ENCODE peak calls at places on chromosomes 3 and 15, in five cellular contexts. One of them, this sample, is unnamed.
A peak's percentile ranks its signal among the peaks of the same experiment; 100 is the strongest.

GRCh38 chr3:53170325-53171108 is 9.5 kb downstream of the PRKCD start:
- DNase-seq in fibroblast of lung: no peak
- DNase-seq in neural progenitor cell: no peak
- DNase-seq in heart left ventricle: no peak
- DNase-seq in psoas muscle: no peak
- DNase-seq in this sample: no peak

GRCh38 chr15:71679223-71680078 is 130.9 kb upstream of the NR2E3 start:
- DNase-seq in fibroblast of lung: peak; percentile 67
- DNase-seq in neural progenitor cell: no peak
- DNase-seq in heart left ventricle: no peak
- DNase-seq in psoas muscle: no peak
- DNase-seq in this sample: peak; percentile 62

GRCh38 chr3:5264896-5265770 is 77.6 kb downstream of the EDEM1 start:
- DNase-seq in fibroblast of lung: peak; percentile 73
- DNase-seq in neural progenitor cell: no peak
- DNase-seq in heart left ventricle: no peak
- DNase-seq in psoas muscle: no peak
- DNase-seq in this sample: peak; percentile 13

GRCh38 chr15:98150084-98150483 is 189.6 kb downstream of the ARRDC4 start:
- DNase-seq in fibroblast of lung: no peak
- DNase-seq in neural progenitor cell: no peak
- DNase-seq in heart left ventricle: no peak
- DNase-seq in psoas muscle: no peak
- DNase-seq in this sample: no peak

GRCh38 chr3:152192936-152193672 is 75.6 kb upstream of the MBNL1 start:
- DNase-seq in fibroblast of lung: no peak
- DNase-seq in neural progenitor cell: no peak
- DNase-seq in heart left ventricle: no peak
- DNase-seq in psoas muscle: no peak
- DNase-seq in this sample: no peak

GRCh38 chr15:69662668-69663000 is 210.0 kb downstream of the RPLP1 start:
- DNase-seq in fibroblast of lung: no peak
- DNase-seq in neural progenitor cell: no peak
- DNase-seq in heart left ventricle: no peak
- DNase-seq in psoas muscle: no peak
- DNase-seq in this sample: no peak

GRCh38 chr3:165191476-165191875 is 4.7 kb downstream of the SLITRK3 start:
- DNase-seq in fibroblast of lung: no peak
- DNase-seq in neural progenitor cell: no peak
- DNase-seq in heart left ventricle: no peak
- DNase-seq in psoas muscle: no peak
- DNase-seq in this sample: no peak

GRCh38 chr3:179450901-179451334 is 352 bp downstream of the GNB4 start:
- DNase-seq in fibroblast of lung: peak; percentile 48
- DNase-seq in neural progenitor cell: peak; percentile 45
- DNase-seq in heart left ventricle: peak; percentile 78
- DNase-seq in psoas muscle: peak; percentile 53
- DNase-seq in this sample: peak; percentile 4

GRCh38 chr3:63051920-63052319 is 176.7 kb upstream of the CADPS start:
- DNase-seq in fibroblast of lung: peak; percentile 97
- DNase-seq in neural progenitor cell: peak; percentile 8
- DNase-seq in heart left ventricle: no peak
- DNase-seq in psoas muscle: no peak
- DNase-seq in this sample: no peak

GRCh38 chr3:4824948-4825325 is 154.3 kb upstream of the BHLHE40 start:
- DNase-seq in fibroblast of lung: peak; percentile 91
- DNase-seq in neural progenitor cell: no peak
- DNase-seq in heart left ventricle: no peak
- DNase-seq in psoas muscle: no peak
- DNase-seq in this sample: peak; percentile 75

GRCh38 chr3:146250449-146251382 is at the start of gene PLSCR4:
- DNase-seq in fibroblast of lung: peak; percentile 81
- DNase-seq in neural progenitor cell: peak; percentile 72
- DNase-seq in heart left ventricle: peak; percentile 91
- DNase-seq in psoas muscle: peak; percentile 84
- DNase-seq in this sample: peak; percentile 21

GRCh38 chr15:101781927-101782326 is 21.4 kb upstream of the OR4F6 start:
- DNase-seq in fibroblast of lung: no peak
- DNase-seq in neural progenitor cell: peak; percentile 36
- DNase-seq in heart left ventricle: no peak
- DNase-seq in psoas muscle: no peak
- DNase-seq in this sample: no peak

GRCh38 chr15:83556068-83556467 is 97.9 kb upstream of the ADAMTSL3 start:
- DNase-seq in fibroblast of lung: no peak
- DNase-seq in neural progenitor cell: no peak
- DNase-seq in heart left ventricle: no peak
- DNase-seq in psoas muscle: no peak
- DNase-seq in this sample: no peak

GRCh38 chr3:20057612-20058180 is 17.4 kb downstream of the KAT2B start:
- DNase-seq in fibroblast of lung: no peak
- DNase-seq in neural progenitor cell: no peak
- DNase-seq in heart left ventricle: no peak
- DNase-seq in psoas muscle: no peak
- DNase-seq in this sample: no peak

GRCh38 chr3:95154775-95155174 is 1091.9 kb downstream of the NSUN3 start:
- DNase-seq in fibroblast of lung: peak; percentile 69
- DNase-seq in neural progenitor cell: no peak
- DNase-seq in heart left ventricle: no peak
- DNase-seq in psoas muscle: no peak
- DNase-seq in this sample: no peak

GRCh38 chr15:36428102-36428845 is 151.2 kb upstream of the CDIN1 start:
- DNase-seq in fibroblast of lung: peak; percentile 100
- DNase-seq in neural progenitor cell: no peak
- DNase-seq in heart left ventricle: no peak
- DNase-seq in psoas muscle: no peak
- DNase-seq in this sample: peak; percentile 100

GRCh38 chr3:41792806-41793205 is 169.1 kb downstream of the ULK4 start:
- DNase-seq in fibroblast of lung: no peak
- DNase-seq in neural progenitor cell: no peak
- DNase-seq in heart left ventricle: no peak
- DNase-seq in psoas muscle: no peak
- DNase-seq in this sample: no peak

GRCh38 chr15:70875001-70875782 is 17.0 kb downstream of the THAP10 start:
- DNase-seq in fibroblast of lung: peak; percentile 33
- DNase-seq in neural progenitor cell: peak; percentile 30
- DNase-seq in heart left ventricle: no peak
- DNase-seq in psoas muscle: no peak
- DNase-seq in this sample: peak; percentile 48

GRCh38 chr15:83794209-83794608 is 140.3 kb downstream of the ADAMTSL3 start:
- DNase-seq in fibroblast of lung: no peak
- DNase-seq in neural progenitor cell: no peak
- DNase-seq in heart left ventricle: no peak
- DNase-seq in psoas muscle: no peak
- DNase-seq in this sample: no peak

GRCh38 chr3:146746190-146746589 is 141.0 kb upstream of the PLSCR5 start:
- DNase-seq in fibroblast of lung: peak; percentile 63
- DNase-seq in neural progenitor cell: no peak
- DNase-seq in heart left ventricle: no peak
- DNase-seq in psoas muscle: no peak
- DNase-seq in this sample: peak; percentile 64

DNA sequence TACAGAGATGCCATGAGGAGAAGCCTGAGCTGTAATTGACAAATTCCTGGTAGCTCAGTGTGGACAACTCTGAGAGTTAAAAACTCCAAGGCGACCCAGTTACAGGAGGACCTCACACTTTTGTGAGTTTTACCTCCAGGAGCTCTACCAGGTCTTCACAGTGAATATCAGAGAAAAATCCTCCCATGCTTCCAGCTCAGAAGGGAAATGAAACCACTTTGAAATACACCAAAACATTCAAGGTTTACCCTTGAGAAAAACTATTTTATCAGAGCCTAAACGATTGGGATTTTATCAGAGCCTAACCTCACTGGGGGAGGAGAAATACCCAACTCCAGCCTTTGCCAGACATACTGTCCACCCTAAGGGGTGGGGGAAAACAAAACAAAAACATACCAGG is 52.4 kb downstream of the MCCC1 start:
- DNase-seq in fibroblast of lung: no peak
- DNase-seq in neural progenitor cell: no peak
- DNase-seq in heart left ventricle: no peak
- DNase-seq in psoas muscle: no peak
- DNase-seq in this sample: no peak
- TF ChIP-seq CTCF in fibroblast of lung: no peak
- TF ChIP-seq CTCF in neural progenitor cell: no peak
- TF ChIP-seq CTCF in heart left ventricle: no peak
- TF ChIP-seq CTCF in psoas muscle: no peak
- TF ChIP-seq CTCF in this sample: no peak

GRCh38 chr15:40355976-40356585 is 1.9 kb upstream of the DISP2 start:
- DNase-seq in fibroblast of lung: no peak
- DNase-seq in neural progenitor cell: no peak
- DNase-seq in heart left ventricle: peak; percentile 7
- DNase-seq in psoas muscle: no peak
- DNase-seq in this sample: no peak

GRCh38 chr15:40357246-40357645 is 773 bp upstream of the DISP2 start:
- DNase-seq in fibroblast of lung: no peak
- DNase-seq in neural progenitor cell: no peak
- DNase-seq in heart left ventricle: peak; percentile 40
- DNase-seq in psoas muscle: no peak
- DNase-seq in this sample: no peak

GRCh38 chr15:40357723-40358491 is at the start of gene DISP2:
- DNase-seq in fibroblast of lung: peak; percentile 62
- DNase-seq in neural progenitor cell: peak; percentile 98
- DNase-seq in heart left ventricle: peak; percentile 96
- DNase-seq in psoas muscle: peak; percentile 89
- DNase-seq in this sample: peak; percentile 69

GRCh38 chr15:40360015-40360414 is 2.0 kb downstream of the DISP2 start:
- DNase-seq in fibroblast of lung: no peak
- DNase-seq in neural progenitor cell: no peak
- DNase-seq in heart left ventricle: no peak
- DNase-seq in psoas muscle: no peak
- DNase-seq in this sample: no peak

GRCh38 chr15:40358492-40359353 is 704 bp downstream of the DISP2 start:
- DNase-seq in fibroblast of lung: no peak
- DNase-seq in neural progenitor cell: no peak
- DNase-seq in heart left ventricle: no peak
- DNase-seq in psoas muscle: no peak
- DNase-seq in this sample: no peak
- TF ChIP-seq CTCF in fibroblast of lung: no peak
- TF ChIP-seq CTCF in neural progenitor cell: peak; percentile 26
- TF ChIP-seq CTCF in heart left ventricle: no peak
- TF ChIP-seq CTCF in psoas muscle: no peak
- TF ChIP-seq CTCF in this sample: no peak

DNA sequence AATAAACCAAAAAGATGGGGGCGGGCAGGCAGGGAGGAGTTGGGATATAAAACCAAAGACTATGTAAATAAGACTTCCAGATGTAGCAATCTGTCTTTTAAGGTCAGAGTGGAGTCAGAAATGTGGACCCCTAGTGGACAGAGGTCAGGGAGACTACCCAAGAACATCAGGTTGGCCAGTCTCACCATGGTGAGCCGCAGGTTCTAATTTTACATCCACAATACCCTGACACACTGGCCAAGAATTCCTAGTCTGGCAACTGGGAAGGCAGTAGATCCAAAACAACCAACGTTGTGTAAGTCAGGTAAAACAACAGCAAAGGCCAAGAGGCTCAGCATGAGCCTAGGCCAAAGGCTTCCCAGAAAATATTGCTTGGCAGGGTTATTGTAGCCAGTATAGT is 203.4 kb downstream of the FOXP1 start:
- DNase-seq in fibroblast of lung: peak; percentile 54
- DNase-seq in neural progenitor cell: peak; percentile 10
- DNase-seq in heart left ventricle: no peak
- DNase-seq in psoas muscle: no peak
- DNase-seq in this sample: no peak
- TF ChIP-seq CTCF in fibroblast of lung: no peak
- TF ChIP-seq CTCF in neural progenitor cell: peak; percentile 37
- TF ChIP-seq CTCF in heart left ventricle: no peak
- TF ChIP-seq CTCF in psoas muscle: peak; percentile 44
- TF ChIP-seq CTCF in this sample: peak; percentile 32

GRCh38 chr3:10299175-10299574 is 6.4 kb upstream of the GHRL start:
- DNase-seq in fibroblast of lung: no peak
- DNase-seq in neural progenitor cell: no peak
- DNase-seq in heart left ventricle: no peak
- DNase-seq in psoas muscle: no peak
- DNase-seq in this sample: no peak
- TF ChIP-seq CTCF in fibroblast of lung: peak; percentile 2
- TF ChIP-seq CTCF in neural progenitor cell: no peak
- TF ChIP-seq CTCF in heart left ventricle: no peak
- TF ChIP-seq CTCF in psoas muscle: no peak
- TF ChIP-seq CTCF in this sample: no peak

GRCh38 chr3:192883512-192883911 is 34.1 kb downstream of the MB21D2 start:
- DNase-seq in fibroblast of lung: peak; percentile 68
- DNase-seq in neural progenitor cell: no peak
- DNase-seq in heart left ventricle: no peak
- DNase-seq in psoas muscle: no peak
- DNase-seq in this sample: peak; percentile 32
- TF ChIP-seq CTCF in fibroblast of lung: no peak
- TF ChIP-seq CTCF in neural progenitor cell: no peak
- TF ChIP-seq CTCF in heart left ventricle: no peak
- TF ChIP-seq CTCF in psoas muscle: no peak
- TF ChIP-seq CTCF in this sample: no peak